ENCODE peak calls at places on chromosomes 1 and 21, in four cellular contexts. K is Panc1, J is GM23338, I is HepG2. N is an unnamed sample.

GRCh38 chr1:218312509-218312908 is 27.4 kb downstream of the RRP15 start:
- DNase-seq in I (no peak), K (no peak), J (no peak), N (no peak)

GRCh38 chr1:41810446-41810845 is 108.3 kb downstream of the HIVEP3 start:
- DNase-seq in K (no peak), I (no peak), J (peak; percentile 76), N (no peak)

GRCh38 chr1:170495006-170495405 is 37.0 kb upstream of the GORAB start:
- DNase-seq in I (peak; percentile 5), K (no peak), J (no peak), N (no peak)

GRCh38 chr1:178536844-178537371 is 24.0 kb downstream of the TEX35 start:
- DNase-seq in I (peak; percentile 75), K (peak; percentile 91), J (no peak), N (no peak)

GRCh38 chr1:54884135-54884586 is 2.8 kb downstream of the DHCR24 start:
- DNase-seq in I (peak; percentile 78), J (no peak), K (no peak), N (no peak)

GRCh38 chr1:33302325-33302724 is 18.6 kb downstream of the A3GALT2 start:
- DNase-seq in J (no peak), I (no peak), K (no peak), N (no peak)

GRCh38 chr1:174761257-174761760 is 238.4 kb upstream of the CACYBP start:
- DNase-seq in K (no peak), I (no peak), J (peak; percentile 18), N (no peak)

GRCh38 chr1:169572184-169572583 is 14.1 kb downstream of the F5 start:
- DNase-seq in J (peak; percentile 28), I (peak; percentile 90), K (no peak), N (no peak)

GRCh38 chr1:6392081-6392879 is 1.3 kb downstream of the ACOT7 start:
- DNase-seq in I (peak; percentile 58), K (no peak), J (no peak), N (peak; percentile 34)

GRCh38 chr21:37119421-37120218 is 46.6 kb downstream of the TTC3 start:
- DNase-seq in I (peak; percentile 12), K (no peak), J (peak; percentile 72), N (no peak)

GRCh38 chr1:17193222-17194132 is 11.5 kb upstream of the PADI1 start:
- DNase-seq in I (no peak), J (no peak), K (no peak), N (no peak)

GRCh38 chr1:204072951-204073836 is at the start of gene SOX13:
- DNase-seq in J (peak; percentile 94), K (peak; percentile 48), I (peak; percentile 78), N (peak; percentile 44)

GRCh38 chr1:10319750-10320149 is 79.1 kb upstream of the PGD start:
- DNase-seq in I (no peak), K (no peak), J (peak; percentile 38), N (no peak)

GRCh38 chr1:191674780-191675179 is 483.5 kb upstream of the RGS18 start:
- DNase-seq in I (no peak), K (no peak), J (peak; percentile 37), N (no peak)

GRCh38 chr1:48035371-48036141 is 38.4 kb upstream of the TRABD2B start:
- DNase-seq in K (no peak), J (no peak), I (no peak), N (no peak)

GRCh38 chr21:44838038-44838895 is 20.4 kb upstream of the SUMO3 start:
- DNase-seq in I (no peak), K (no peak), J (no peak), N (no peak)

GRCh38 chr1:205914730-205915129 is 28.5 kb downstream of the SLC26A9 start:
- DNase-seq in K (no peak), J (no peak), I (no peak), N (no peak)

GRCh38 chr1:107867892-107868291 is 97.1 kb downstream of the VAV3 start:
- DNase-seq in J (no peak), I (no peak), K (no peak), N (no peak)

GRCh38 chr1:192474080-192474683 is 101.4 kb upstream of the RGS1 start:
- DNase-seq in K (no peak), J (peak; percentile 71), I (peak; percentile 10), N (no peak)

GRCh38 chr1:199774433-199775089 is 252.9 kb upstream of the NR5A2 start:
- DNase-seq in K (no peak), J (no peak), I (no peak), N (no peak)

GRCh38 chr1:195325181-195325580 is 1283.1 kb downstream of the KCNT2 start:
- DNase-seq in J (no peak), K (no peak), I (no peak), N (no peak)

GRCh38 chr1:224730540-224730939 is 114.4 kb downstream of the CNIH3 start:
- DNase-seq in I (no peak), K (no peak), J (no peak), N (no peak)

GRCh38 chr1:72636636-72637035 is 354.3 kb upstream of the NEGR1 start:
- DNase-seq in K (no peak), I (no peak), J (no peak), N (no peak)

GRCh38 chr1:203368624-203369451 is 17.9 kb upstream of the FMOD start:
- DNase-seq in K (no peak), I (no peak), J (no peak), N (peak; percentile 46)

GRCh38 chr1:206029484-206029883 is 5.8 kb upstream of the CTSE start:
- DNase-seq in K (no peak), I (no peak), J (no peak), N (no peak)

GRCh38 chr1:220298470-220298869 is 26.2 kb upstream of the RAB3GAP2 start:
- DNase-seq in K (no peak), J (peak; percentile 25), I (no peak), N (no peak)

GRCh38 chr1:98940680-98941079 is 64.0 kb downstream of the PLPPR5 start:
- DNase-seq in J (no peak), K (no peak), I (no peak), N (no peak)

GRCh38 chr1:197178998-197179397 is 32.5 kb upstream of the ASPM start:
- DNase-seq in K (no peak), J (no peak), I (peak; percentile 23), N (no peak)

GRCh38 chr1:234373064-234373937 is at the start of gene COA6:
- DNase-seq in K (peak; percentile 89), J (peak; percentile 98), I (peak; percentile 98), N (peak; percentile 97)
- TF ChIP-seq REST in K (peak; percentile 41), J (no peak), I (no peak), N (peak; percentile 13)

GRCh38 chr1:241639040-241639652 is 1.0 kb downstream of the CHML start:
- DNase-seq in K (no peak), I (no peak), J (no peak), N (no peak)

GRCh38 chr1:241641748-241642592 is 1.8 kb upstream of the CHML start:
- DNase-seq in I (peak; percentile 84), K (no peak), J (no peak), N (no peak)

GRCh38 chr1:241639653-241640148 is 468 bp downstream of the CHML start:
- DNase-seq in J (peak; percentile 65), I (peak; percentile 38), K (no peak), N (no peak)

GRCh38 chr1:241640867-241641542 is 836 bp upstream of the CHML start:
- DNase-seq in J (no peak), I (peak; percentile 66), K (no peak), N (peak; percentile 75)

DNA sequence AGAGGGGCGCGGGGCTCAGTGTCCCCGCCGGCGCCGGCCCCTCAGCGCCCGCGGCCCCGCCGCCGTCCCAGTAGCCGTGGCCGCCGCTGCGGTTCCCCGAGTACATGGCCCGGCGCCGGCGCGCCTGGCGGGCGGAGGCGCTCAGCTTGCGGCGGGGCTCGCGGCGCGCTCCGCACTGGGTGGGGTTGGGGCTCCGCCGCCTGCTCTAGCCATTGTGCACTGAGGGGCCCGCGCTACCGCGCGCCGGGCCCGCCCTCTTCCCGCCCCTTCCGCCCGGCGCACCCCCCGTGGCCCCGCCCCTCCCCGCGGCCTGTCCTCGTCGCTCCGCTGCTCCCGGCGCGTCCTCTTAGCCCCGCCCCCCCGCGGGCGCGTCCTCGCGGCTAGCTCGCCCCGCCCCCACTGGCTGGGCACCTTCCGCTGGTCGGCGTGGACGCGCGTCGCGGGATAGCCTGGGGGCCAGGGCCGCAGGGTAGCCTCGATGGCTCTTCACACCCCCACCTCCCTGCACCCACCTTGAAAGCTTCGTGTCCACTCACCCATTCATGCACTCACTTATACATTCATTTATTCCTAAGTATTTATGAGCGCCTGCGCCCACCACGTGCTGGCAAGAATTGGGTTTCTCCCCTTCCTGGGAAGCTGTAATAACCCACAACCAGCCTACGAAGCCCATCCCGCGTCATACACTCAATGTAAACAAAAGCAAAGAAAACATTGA is at the start of the genes CHML and OPN3:
- DNase-seq in I (peak; percentile 76), J (peak; percentile 95), K (no peak), N (peak; percentile 88)
- TF ChIP-seq REST in I (no peak), J (no peak), K (no peak), N (no peak)

DNA sequence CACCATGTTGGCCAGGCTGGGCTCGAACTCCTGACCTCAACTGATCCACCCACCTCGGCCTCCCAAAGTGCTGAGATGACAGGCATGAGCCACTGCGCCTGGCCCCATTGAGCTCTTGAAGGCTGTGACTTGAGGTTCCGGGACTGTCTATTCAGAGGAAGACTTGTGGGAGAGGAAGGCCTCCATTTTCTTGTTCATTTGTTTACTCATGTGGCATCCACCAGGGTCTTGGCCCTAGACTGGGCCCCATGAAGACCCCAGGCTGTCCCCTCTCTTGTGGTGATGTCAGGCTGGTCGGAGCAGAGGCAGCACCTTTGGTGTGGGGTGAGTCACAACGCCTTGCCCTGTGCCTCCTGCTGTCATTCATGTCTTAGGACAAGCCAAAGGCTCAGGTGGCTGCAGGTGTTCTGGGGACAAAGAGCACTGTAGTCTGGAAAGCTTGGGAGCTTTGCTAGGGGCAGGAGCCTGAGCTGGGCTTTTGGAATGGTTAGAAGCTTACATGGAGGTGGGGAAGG is 224.6 kb upstream of the C1orf174 start:
- DNase-seq in I (no peak), J (no peak), K (no peak), N (no peak)
- TF ChIP-seq REST in I (no peak), J (no peak), K (no peak), N (no peak)

GRCh38 chr1:151958959-151959358 is 34.7 kb downstream of the S100A10 start:
- DNase-seq in I (no peak), J (no peak), K (no peak), N (peak; percentile 70)
- TF ChIP-seq REST in I (no peak), J (no peak), K (no peak), N (no peak)

GRCh38 chr1:39187276-39188046 is 17.0 kb upstream of the MACF1 start:
- DNase-seq in J (no peak), I (no peak), K (no peak), N (no peak)
- TF ChIP-seq REST in J (no peak), I (no peak), K (no peak), N (no peak)

GRCh38 chr1:161113915-161114314 is 3.9 kb downstream of the PFDN2 start:
- DNase-seq in K (no peak), J (no peak), I (no peak), N (no peak)
- TF ChIP-seq REST in K (no peak), J (no peak), I (no peak), N (no peak)